ENCODE peak calls at places on chromosome 22, in seven cellular contexts. J is neural progenitor cell, Y is GM23248, B is fibroblast of lung, H is IMR-90, F is osteoblast, W is K562. K is an unnamed sample.

GRCh38 chr22:37079668-37080171 is 28.2 kb downstream of the KCTD17 start:
- DNase-seq in W (no peak), F (no peak), Y (peak; percentile 59), J (no peak), H (peak; percentile 76), B (peak; percentile 9), K (no peak)

GRCh38 chr22:40199852-40200251 is 22.1 kb downstream of the TNRC6B start:
- DNase-seq in B (no peak), W (no peak), Y (no peak), F (no peak), H (no peak), J (no peak), K (no peak)

GRCh38 chr22:37739611-37740049 is 42.8 kb downstream of the TRIOBP start:
- DNase-seq in B (no peak), Y (no peak), F (no peak), W (no peak), H (no peak), J (no peak), K (no peak)

GRCh38 chr22:48800036-48800885 is 1027.4 kb downstream of the BRD1 start:
- DNase-seq in J (no peak), H (no peak), W (no peak), F (peak; percentile 43), B (no peak), Y (no peak), K (no peak)

GRCh38 chr22:23106906-23107367 is 34.9 kb downstream of the RSPH14 start:
- DNase-seq in H (no peak), F (no peak), J (no peak), Y (no peak), B (no peak), W (peak; percentile 63), K (no peak)

GRCh38 chr22:28435960-28436359 is 243.7 kb downstream of the TTC28 start:
- DNase-seq in H (no peak), J (no peak), W (no peak), F (no peak), Y (peak; percentile 42), B (no peak), K (no peak)

GRCh38 chr22:47419239-47419638 is 656.8 kb downstream of the TBC1D22A start:
- DNase-seq in W (no peak), F (no peak), Y (no peak), B (peak; percentile 28), J (no peak), H (no peak), K (peak; percentile 27)

GRCh38 chr22:22458896-22459588 is 49.5 kb downstream of the ZNF280B start:
- DNase-seq in J (no peak), B (no peak), F (no peak), Y (no peak), W (no peak), H (no peak), K (no peak)

GRCh38 chr22:23716811-23717801 is 26.3 kb downstream of the RGL4 start:
- DNase-seq in H (peak; percentile 85), W (peak; percentile 88), J (peak; percentile 96), F (peak; percentile 99), B (peak; percentile 89), Y (peak; percentile 95), K (peak; percentile 91)

GRCh38 chr22:17349172-17349571 is 20.1 kb upstream of the CECR2 start:
- DNase-seq in B (no peak), H (no peak), Y (no peak), J (no peak), F (peak; percentile 35), W (no peak), K (no peak)

GRCh38 chr22:38973289-38974169 is 8.6 kb upstream of the APOBEC3B start:
- DNase-seq in F (peak; percentile 14), B (peak; percentile 37), Y (peak; percentile 51), H (peak; percentile 17), J (peak; percentile 80), W (peak; percentile 52), K (peak; percentile 62)

GRCh38 chr22:24459911-24460310 is 32.5 kb downstream of the ADORA2A start:
- DNase-seq in J (no peak), W (no peak), F (no peak), H (no peak), B (no peak), Y (no peak), K (no peak)

GRCh38 chr22:20296598-20296997 is 23.3 kb downstream of the DGCR6L start:
- DNase-seq in B (peak; percentile 41), W (no peak), Y (no peak), F (no peak), J (no peak), H (peak; percentile 21), K (no peak)

GRCh38 chr22:47057916-47058585 is 295.6 kb downstream of the TBC1D22A start:
- DNase-seq in Y (no peak), J (no peak), W (no peak), H (no peak), F (peak; percentile 54), B (no peak), K (no peak)

GRCh38 chr22:48478529-48479265 is 1349.0 kb downstream of the BRD1 start:
- DNase-seq in W (no peak), H (no peak), J (no peak), Y (no peak), B (no peak), F (no peak), K (no peak)

GRCh38 chr22:17012267-17012666 is 4.2 kb upstream of the GAB4 start:
- DNase-seq in F (no peak), Y (no peak), W (no peak), B (no peak), H (no peak), J (no peak), K (no peak)

GRCh38 chr22:37449281-37449680 is 22.0 kb upstream of the ELFN2 start:
- DNase-seq in H (no peak), J (no peak), B (no peak), Y (no peak), W (no peak), F (no peak), K (no peak)

GRCh38 chr22:30017824-30018223 is 62.4 kb upstream of the HORMAD2 start:
- DNase-seq in H (no peak), W (no peak), J (no peak), Y (no peak), B (no peak), F (no peak), K (no peak)

GRCh38 chr22:29480512-29481264 is 670 bp downstream of the NEFH start:
- DNase-seq in W (peak; percentile 78), B (peak; percentile 80), F (peak; percentile 92), J (peak; percentile 82), H (peak; percentile 56), Y (peak; percentile 65), K (no peak)

GRCh38 chr22:42688241-42688913 is 32.3 kb downstream of the A4GALT start:
- DNase-seq in H (peak; percentile 93), W (peak; percentile 37), Y (peak; percentile 96), J (peak; percentile 58), B (peak; percentile 98), F (peak; percentile 99), K (no peak)

GRCh38 chr22:39129081-39129480 is 23.4 kb downstream of the CBX7 start:
- DNase-seq in W (no peak), Y (no peak), F (peak; percentile 18), H (no peak), B (no peak), J (no peak), K (no peak)

GRCh38 chr22:48738204-48738980 is 1089.3 kb downstream of the BRD1 start:
- DNase-seq in H (no peak), W (no peak), B (no peak), F (peak; percentile 58), J (no peak), Y (no peak), K (no peak)

GRCh38 chr22:37943471-37944198 is 9.8 kb downstream of the C22orf23 start:
- DNase-seq in B (no peak), F (no peak), H (no peak), Y (no peak), J (no peak), W (no peak), K (no peak)

GRCh38 chr22:48565901-48566501 is 1261.7 kb downstream of the BRD1 start:
- DNase-seq in H (no peak), Y (no peak), F (no peak), J (no peak), W (no peak), B (no peak), K (no peak)

GRCh38 chr22:45319319-45319675 is 9.6 kb downstream of the FAM118A start:
- DNase-seq in W (no peak), Y (peak; percentile 51), B (peak; percentile 91), F (no peak), J (peak; percentile 74), H (peak; percentile 77), K (no peak)
- H2AFZ ChIP-seq in W (no peak overlapping the region), Y (peak overlapping the region; percentile 80), B (no peak overlapping the region), F (no peak overlapping the region), J (no peak overlapping the region), H (peak overlapping the region; percentile 80), K (no peak overlapping the region)

GRCh38 chr22:33958741-33959140 is 38.5 kb upstream of the LARGE1 start:
- DNase-seq in H (no peak), B (no peak), F (no peak), Y (no peak), W (no peak), J (no peak), K (no peak)
- H3K4me2 ChIP-seq in H (no peak overlapping the region), B (no peak overlapping the region), F (no peak overlapping the region), Y (no peak overlapping the region), W (no peak overlapping the region), J (no peak overlapping the region), K (no peak overlapping the region)

DNA sequence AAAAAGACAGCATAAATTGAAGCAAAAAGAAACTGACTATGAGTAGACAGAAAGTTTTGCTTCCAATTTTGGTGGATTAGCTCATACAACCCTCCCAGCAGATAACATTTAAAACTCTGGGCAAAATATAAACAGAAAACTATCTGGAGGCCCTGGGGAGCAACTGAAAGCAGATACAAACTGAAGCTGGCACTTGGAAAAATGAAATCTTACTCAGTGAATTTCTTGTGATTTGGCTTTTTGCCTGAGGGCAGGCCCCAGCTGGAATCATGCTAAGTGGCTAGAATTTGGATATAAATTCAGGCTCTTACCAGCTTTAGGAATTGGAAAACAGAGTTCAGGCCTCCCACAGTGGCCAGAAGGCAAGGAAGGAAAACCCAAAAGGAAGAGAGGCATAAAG is 85.8 kb downstream of the EFCAB6 start:
- DNase-seq in W (no peak), Y (peak; percentile 30), J (no peak), B (peak; percentile 23), H (peak; percentile 11), F (no peak), K (no peak)
- H2AFZ ChIP-seq in W (no peak overlapping the region), Y (no peak overlapping the region), J (no peak overlapping the region), B (no peak overlapping the region), H (no peak overlapping the region), F (no peak overlapping the region), K (no peak overlapping the region)

GRCh38 chr22:41215926-41216325 is 10.8 kb downstream of the L3MBTL2 start:
- DNase-seq in H (no peak), F (no peak), Y (no peak), W (no peak), B (no peak), J (no peak), K (no peak)
- H3K4me2 ChIP-seq in H (peak overlapping the region; percentile 3), F (no peak overlapping the region), Y (no peak overlapping the region), W (no peak overlapping the region), B (no peak overlapping the region), J (no peak overlapping the region), K (peak overlapping the region; percentile 66)

K was measured in DND-41.